ENCODE peak calls at places on chromosomes 6 and 20, in four cellular contexts. One of them, this sample, is unnamed.
A peak's percentile ranks its signal among the peaks of the same experiment; 100 is the strongest.

GRCh38 chr6:144217264-144217663 is 66.9 kb downstream of the STX11 start:
- DNase-seq in WTC11: no peak
- DNase-seq in HepG2: peak; percentile 30
- DNase-seq in SK-N-SH: no peak
- DNase-seq in this sample: no peak

GRCh38 chr6:132060591-132060990 is 109.4 kb upstream of the CCN2 start:
- DNase-seq in WTC11: no peak
- DNase-seq in HepG2: peak; percentile 23
- DNase-seq in SK-N-SH: no peak
- DNase-seq in this sample: no peak

GRCh38 chr6:157761331-157761921 is 61.6 kb upstream of the SNX9 start:
- DNase-seq in WTC11: no peak
- DNase-seq in HepG2: no peak
- DNase-seq in SK-N-SH: no peak
- DNase-seq in this sample: no peak

GRCh38 chr6:3739311-3739897 is 12.1 kb downstream of the PXDC1 start:
- DNase-seq in WTC11: no peak
- DNase-seq in HepG2: no peak
- DNase-seq in SK-N-SH: no peak
- DNase-seq in this sample: no peak

GRCh38 chr20:46931699-46932098 is 37.1 kb downstream of the EYA2 start:
- DNase-seq in WTC11: no peak
- DNase-seq in HepG2: no peak
- DNase-seq in SK-N-SH: no peak
- DNase-seq in this sample: no peak

GRCh38 chr6:33752139-33753015 is 5.7 kb upstream of the IP6K3 start:
- DNase-seq in WTC11: no peak
- DNase-seq in HepG2: no peak
- DNase-seq in SK-N-SH: no peak
- DNase-seq in this sample: no peak

GRCh38 chr20:45138451-45139300 is 14.4 kb upstream of the WFDC12 start:
- DNase-seq in WTC11: peak; percentile 95
- DNase-seq in HepG2: peak; percentile 34
- DNase-seq in SK-N-SH: peak; percentile 39
- DNase-seq in this sample: peak; percentile 76

GRCh38 chr6:133553652-133554051 is 312.5 kb downstream of the EYA4 start:
- DNase-seq in WTC11: peak; percentile 37
- DNase-seq in HepG2: peak; percentile 46
- DNase-seq in SK-N-SH: peak; percentile 32
- DNase-seq in this sample: peak; percentile 15

GRCh38 chr6:47079638-47080037 is 37.5 kb upstream of the ADGRF1 start:
- DNase-seq in WTC11: peak; percentile 18
- DNase-seq in HepG2: no peak
- DNase-seq in SK-N-SH: no peak
- DNase-seq in this sample: peak; percentile 27

GRCh38 chr6:52539607-52540006 is 37.3 kb downstream of the TRAM2 start:
- DNase-seq in WTC11: no peak
- DNase-seq in HepG2: no peak
- DNase-seq in SK-N-SH: no peak
- DNase-seq in this sample: peak; percentile 73

GRCh38 chr20:45997187-45997586 is 11.5 kb upstream of the MMP9 start:
- DNase-seq in WTC11: no peak
- DNase-seq in HepG2: no peak
- DNase-seq in SK-N-SH: no peak
- DNase-seq in this sample: no peak

GRCh38 chr6:2245954-2246863 is 804 bp upstream of the GMDS start:
- DNase-seq in WTC11: peak; percentile 55
- DNase-seq in HepG2: peak; percentile 93
- DNase-seq in SK-N-SH: peak; percentile 32
- DNase-seq in this sample: peak; percentile 72

GRCh38 chr6:152943260-152943897 is 39.5 kb downstream of the FBXO5 start:
- DNase-seq in WTC11: no peak
- DNase-seq in HepG2: no peak
- DNase-seq in SK-N-SH: no peak
- DNase-seq in this sample: no peak

DNA sequence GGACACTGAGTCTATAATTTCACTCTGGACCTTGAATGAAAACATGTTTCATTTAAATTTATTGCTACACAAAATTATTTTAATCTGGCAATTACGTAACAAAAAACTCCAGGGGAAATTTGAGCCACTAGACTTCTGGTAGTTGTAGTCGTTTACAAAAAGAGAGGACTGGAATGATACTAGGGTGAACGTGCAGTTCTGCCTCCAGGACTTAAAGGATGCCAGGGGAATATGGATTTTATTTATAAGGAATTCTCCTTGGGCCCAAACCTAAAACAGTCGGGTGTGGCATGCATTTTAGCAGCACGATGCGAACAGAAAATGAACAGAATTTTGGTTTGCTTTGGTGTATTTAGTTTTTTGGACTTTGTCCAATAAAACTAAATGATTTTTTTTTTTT is 76.9 kb downstream of the PRL start:
- DNase-seq in WTC11: no peak
- DNase-seq in HepG2: no peak
- DNase-seq in SK-N-SH: no peak
- DNase-seq in this sample: no peak
- TF ChIP-seq FOXJ3 in WTC11: no peak
- TF ChIP-seq FOXJ3 in HepG2: no peak
- TF ChIP-seq FOXJ3 in SK-N-SH: no peak
- TF ChIP-seq FOXJ3 in this sample: no peak

DNA sequence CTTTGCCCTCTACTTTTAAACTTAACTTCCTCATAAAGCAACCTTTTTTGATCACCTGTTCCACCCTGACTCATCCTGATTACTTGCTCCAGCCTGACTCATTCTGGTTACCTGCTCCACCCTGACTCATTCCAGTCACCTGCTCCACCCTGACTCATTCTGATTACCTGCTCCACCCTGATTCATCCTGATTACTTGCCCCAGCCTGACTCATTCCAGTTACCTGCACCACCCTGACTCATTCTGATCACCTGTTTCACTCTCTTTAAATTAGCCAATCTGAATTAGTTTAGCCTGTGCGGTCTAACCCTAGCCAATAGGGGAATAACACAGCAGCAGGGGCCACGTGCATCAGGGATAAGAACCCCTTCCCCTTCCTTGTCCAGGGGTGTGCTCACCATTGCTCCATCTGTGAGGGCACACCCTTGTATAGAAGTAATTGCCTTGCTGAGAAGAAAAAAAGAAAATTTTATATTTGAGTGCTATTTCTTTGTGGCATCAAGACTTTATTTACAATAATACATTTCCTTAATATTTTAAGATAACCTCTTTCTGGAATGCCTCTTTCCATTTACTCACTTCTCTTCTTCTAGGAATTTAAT is 17.9 kb downstream of the HLA-G start:
- DNase-seq in WTC11: no peak
- DNase-seq in HepG2: peak; percentile 45
- DNase-seq in SK-N-SH: no peak
- DNase-seq in this sample: no peak
- TF ChIP-seq FOXJ3 in WTC11: no peak
- TF ChIP-seq FOXJ3 in HepG2: no peak
- TF ChIP-seq FOXJ3 in SK-N-SH: no peak
- TF ChIP-seq FOXJ3 in this sample: no peak

GRCh38 chr6:43951063-43951755 is 176.0 kb downstream of the MRPL14 start:
- DNase-seq in WTC11: peak; percentile 90
- DNase-seq in HepG2: peak; percentile 73
- DNase-seq in SK-N-SH: peak; percentile 83
- DNase-seq in this sample: peak; percentile 78
- TF ChIP-seq FOXJ3 in WTC11: no peak
- TF ChIP-seq FOXJ3 in HepG2: no peak
- TF ChIP-seq FOXJ3 in SK-N-SH: no peak
- TF ChIP-seq FOXJ3 in this sample: no peak

GRCh38 chr20:19966840-19967239 is 50.3 kb upstream of the NAA20 start:
- DNase-seq in WTC11: no peak
- DNase-seq in HepG2: no peak
- DNase-seq in SK-N-SH: no peak
- DNase-seq in this sample: no peak

GRCh38 chr20:19969106-19969505 is 48.1 kb upstream of the NAA20 start:
- DNase-seq in WTC11: no peak
- DNase-seq in HepG2: no peak
- DNase-seq in SK-N-SH: no peak
- DNase-seq in this sample: no peak

GRCh38 chr20:19969507-19970255 is 47.5 kb upstream of the NAA20 start:
- DNase-seq in WTC11: no peak
- DNase-seq in HepG2: no peak
- DNase-seq in SK-N-SH: no peak
- DNase-seq in this sample: no peak

GRCh38 chr20:19968488-19969073 is 48.6 kb upstream of the NAA20 start:
- DNase-seq in WTC11: no peak
- DNase-seq in HepG2: no peak
- DNase-seq in SK-N-SH: peak; percentile 54
- DNase-seq in this sample: no peak

GRCh38 chr20:19967441-19967840 is 49.7 kb upstream of the NAA20 start:
- DNase-seq in WTC11: no peak
- DNase-seq in HepG2: no peak
- DNase-seq in SK-N-SH: no peak
- DNase-seq in this sample: no peak
- TF ChIP-seq FOXJ3 in WTC11: no peak
- TF ChIP-seq FOXJ3 in HepG2: no peak
- TF ChIP-seq FOXJ3 in SK-N-SH: no peak
- TF ChIP-seq FOXJ3 in this sample: no peak

DNA sequence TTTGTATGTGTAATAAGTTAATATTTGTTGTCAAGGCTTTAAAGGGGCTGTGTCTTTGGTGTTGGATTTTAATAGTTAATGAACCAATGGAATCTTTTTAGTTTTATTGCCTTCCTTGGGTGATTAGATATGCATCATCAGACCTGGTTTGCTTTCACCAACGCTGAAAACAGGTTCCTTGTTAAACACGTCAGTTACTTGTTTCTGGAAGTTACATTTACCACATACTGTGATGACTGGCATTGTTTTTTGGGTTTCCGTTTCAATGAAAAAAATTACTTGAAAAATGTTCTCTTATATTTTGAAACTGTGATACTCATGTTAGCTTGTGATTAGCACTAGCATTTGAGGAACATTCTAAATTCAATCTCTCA is 58.6 kb upstream of the RNF144B start:
- DNase-seq in WTC11: no peak
- DNase-seq in HepG2: no peak
- DNase-seq in SK-N-SH: no peak
- DNase-seq in this sample: no peak
- TF ChIP-seq FOXJ3 in WTC11: no peak
- TF ChIP-seq FOXJ3 in HepG2: no peak
- TF ChIP-seq FOXJ3 in SK-N-SH: no peak
- TF ChIP-seq FOXJ3 in this sample: no peak

GRCh38 chr20:4256886-4257285 is 241.5 kb upstream of the RNF24 start:
- DNase-seq in WTC11: no peak
- DNase-seq in HepG2: no peak
- DNase-seq in SK-N-SH: no peak
- DNase-seq in this sample: no peak
- TF ChIP-seq FOXJ3 in WTC11: no peak
- TF ChIP-seq FOXJ3 in HepG2: no peak
- TF ChIP-seq FOXJ3 in SK-N-SH: no peak
- TF ChIP-seq FOXJ3 in this sample: no peak